ENCODE peak calls at places on chromosome 19, in five cellular contexts. One of them, this sample, is unnamed. For H3K27me3, the result is how much of the 10 kb centered on the place peaks cover.

GRCh38 chr19:38719761-38720558 is 24.3 kb downstream of the CAPN12 start:
- DNase-seq in body of pancreas: no peak
- DNase-seq in left ventricle myocardium inferior: no peak
- DNase-seq in uterus: no peak
- DNase-seq in HepG2: no peak
- DNase-seq in this sample: no peak

GRCh38 chr19:46985532-46986415 is 33.9 kb upstream of the NPAS1 start:
- DNase-seq in body of pancreas: no peak
- DNase-seq in left ventricle myocardium inferior: no peak
- DNase-seq in uterus: no peak
- DNase-seq in HepG2: peak
- DNase-seq in this sample: no peak

GRCh38 chr19:11448923-11449554 is 13.6 kb downstream of the PRKCSH start:
- DNase-seq in body of pancreas: no peak
- DNase-seq in left ventricle myocardium inferior: no peak
- DNase-seq in uterus: no peak
- DNase-seq in HepG2: no peak
- DNase-seq in this sample: no peak

GRCh38 chr19:6363429-6363828 is 2.1 kb downstream of the CLPP start:
- DNase-seq in body of pancreas: no peak
- DNase-seq in left ventricle myocardium inferior: no peak
- DNase-seq in uterus: no peak
- DNase-seq in HepG2: no peak
- DNase-seq in this sample: no peak

GRCh38 chr19:20662421-20663105 is 1.2 kb upstream of the ZNF626 start:
- DNase-seq in body of pancreas: no peak
- DNase-seq in left ventricle myocardium inferior: no peak
- DNase-seq in uterus: no peak
- DNase-seq in HepG2: no peak
- DNase-seq in this sample: no peak

GRCh38 chr19:52585604-52586003 is 15.5 kb downstream of the ZNF701 start:
- DNase-seq in body of pancreas: no peak
- DNase-seq in left ventricle myocardium inferior: no peak
- DNase-seq in uterus: no peak
- DNase-seq in HepG2: no peak
- DNase-seq in this sample: no peak

GRCh38 chr19:41774515-41774980 is 19.2 kb downstream of the CEACAM6 start:
- DNase-seq in body of pancreas: peak
- DNase-seq in left ventricle myocardium inferior: no peak
- DNase-seq in uterus: no peak
- DNase-seq in HepG2: no peak
- DNase-seq in this sample: peak

GRCh38 chr19:10289836-10290438 is at the start of gene ICAM5:
- DNase-seq in body of pancreas: no peak
- DNase-seq in left ventricle myocardium inferior: no peak
- DNase-seq in uterus: no peak
- DNase-seq in HepG2: no peak
- DNase-seq in this sample: peak

GRCh38 chr19:18097217-18097992 is at the start of gene MAST3:
- DNase-seq in body of pancreas: peak
- DNase-seq in left ventricle myocardium inferior: peak
- DNase-seq in uterus: peak
- DNase-seq in HepG2: peak
- DNase-seq in this sample: peak

GRCh38 chr19:36986601-36987000 is 70.5 kb downstream of the ZNF568 start:
- DNase-seq in body of pancreas: no peak
- DNase-seq in left ventricle myocardium inferior: no peak
- DNase-seq in uterus: no peak
- DNase-seq in HepG2: no peak
- DNase-seq in this sample: no peak

GRCh38 chr19:40411125-40411842 is 1.9 kb downstream of the PRX start:
- DNase-seq in body of pancreas: no peak
- DNase-seq in left ventricle myocardium inferior: peak
- DNase-seq in uterus: no peak
- DNase-seq in HepG2: no peak
- DNase-seq in this sample: no peak

GRCh38 chr19:43525836-43526771 is 897 bp downstream of the ETHE1 start:
- DNase-seq in body of pancreas: peak
- DNase-seq in left ventricle myocardium inferior: peak
- DNase-seq in uterus: peak
- DNase-seq in HepG2: no peak
- DNase-seq in this sample: no peak

GRCh38 chr19:11279505-11280236 is 16.3 kb upstream of the TSPAN16 start:
- DNase-seq in body of pancreas: no peak
- DNase-seq in left ventricle myocardium inferior: no peak
- DNase-seq in uterus: no peak
- DNase-seq in HepG2: no peak
- DNase-seq in this sample: no peak

GRCh38 chr19:49689133-49690072 is at the start of gene ADM5:
- DNase-seq in body of pancreas: peak
- DNase-seq in left ventricle myocardium inferior: peak
- DNase-seq in uterus: no peak
- DNase-seq in HepG2: no peak
- DNase-seq in this sample: peak

GRCh38 chr19:1270854-1271527 is 1.9 kb downstream of the CIRBP start:
- DNase-seq in body of pancreas: peak
- DNase-seq in left ventricle myocardium inferior: no peak
- DNase-seq in uterus: no peak
- DNase-seq in HepG2: no peak
- DNase-seq in this sample: no peak
- H3K4me3 ChIP-seq in body of pancreas: no peak
- H3K4me3 ChIP-seq in left ventricle myocardium inferior: peak
- H3K4me3 ChIP-seq in uterus: peak
- H3K4me3 ChIP-seq in HepG2: no peak
- H3K4me3 ChIP-seq in this sample: no peak

GRCh38 chr19:13027031-13027430 is 31.8 kb downstream of the NFIX start:
- DNase-seq in body of pancreas: no peak
- DNase-seq in left ventricle myocardium inferior: no peak
- DNase-seq in uterus: no peak
- DNase-seq in HepG2: no peak
- DNase-seq in this sample: no peak

GRCh38 chr19:13024958-13025653 is 29.8 kb downstream of the NFIX start:
- DNase-seq in body of pancreas: no peak
- DNase-seq in left ventricle myocardium inferior: no peak
- DNase-seq in uterus: no peak
- DNase-seq in HepG2: no peak
- DNase-seq in this sample: no peak

GRCh38 chr19:13025819-13026477 is 30.7 kb downstream of the NFIX start:
- DNase-seq in body of pancreas: no peak
- DNase-seq in left ventricle myocardium inferior: no peak
- DNase-seq in uterus: no peak
- DNase-seq in HepG2: no peak
- DNase-seq in this sample: no peak

GRCh38 chr19:13027557-13027956 is 32.3 kb downstream of the NFIX start:
- DNase-seq in body of pancreas: no peak
- DNase-seq in left ventricle myocardium inferior: no peak
- DNase-seq in uterus: no peak
- DNase-seq in HepG2: no peak
- DNase-seq in this sample: no peak

GRCh38 chr19:13026478-13026999 is 31.3 kb downstream of the NFIX start:
- DNase-seq in body of pancreas: peak
- DNase-seq in left ventricle myocardium inferior: no peak
- DNase-seq in uterus: no peak
- DNase-seq in HepG2: peak
- DNase-seq in this sample: peak
- H3K27me3 ChIP-seq in body of pancreas: under half
- H3K27me3 ChIP-seq in left ventricle myocardium inferior: under half
- H3K27me3 ChIP-seq in uterus: under half
- H3K27me3 ChIP-seq in HepG2: under half
- H3K27me3 ChIP-seq in this sample: under half

DNA sequence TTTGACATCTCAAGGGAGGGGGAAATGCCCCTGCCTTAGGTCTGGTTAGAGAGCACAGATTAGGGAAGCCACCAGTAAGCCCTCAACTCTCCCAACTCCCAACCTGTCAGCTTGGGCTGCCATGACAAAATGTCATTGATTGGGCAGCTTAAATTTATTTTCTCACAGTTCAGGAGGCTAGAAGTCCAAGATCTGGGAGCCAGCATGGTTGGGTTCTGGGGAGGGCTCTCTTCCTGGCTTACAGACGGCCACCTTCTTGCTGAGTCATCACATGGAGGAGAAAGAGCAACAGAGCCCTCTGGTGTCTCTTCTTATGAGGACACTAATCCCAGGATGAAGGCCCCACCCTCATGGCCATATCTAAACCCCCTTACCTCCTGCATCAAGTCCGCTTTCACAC is 24.2 kb downstream of the C19orf12 start:
- DNase-seq in body of pancreas: no peak
- DNase-seq in left ventricle myocardium inferior: no peak
- DNase-seq in uterus: no peak
- DNase-seq in HepG2: peak
- DNase-seq in this sample: peak
- TF ChIP-seq CTCF in body of pancreas: no peak
- TF ChIP-seq CTCF in left ventricle myocardium inferior: peak
- TF ChIP-seq CTCF in uterus: no peak
- TF ChIP-seq CTCF in HepG2: peak
- TF ChIP-seq CTCF in this sample: peak

DNA sequence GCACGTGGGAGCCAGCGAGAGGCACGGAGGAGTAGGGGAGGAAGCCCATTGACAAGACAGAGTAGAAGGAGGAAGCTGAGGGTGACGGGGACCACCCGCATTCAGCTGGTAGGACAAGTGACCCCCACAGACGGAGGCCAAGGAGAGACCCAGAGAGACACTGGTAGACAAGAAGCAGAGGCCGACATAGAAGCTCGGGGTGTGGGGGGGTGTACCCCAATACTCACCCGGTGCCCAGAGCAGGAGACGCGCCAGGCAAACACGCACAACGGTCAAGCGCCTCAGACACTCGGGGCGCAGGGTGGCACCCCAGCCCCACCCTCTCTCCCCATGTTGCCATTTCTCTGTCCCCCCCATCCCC is 23.6 kb downstream of the SHANK1 start:
- DNase-seq in body of pancreas: no peak
- DNase-seq in left ventricle myocardium inferior: no peak
- DNase-seq in uterus: no peak
- DNase-seq in HepG2: no peak
- DNase-seq in this sample: no peak
- H3K4me3 ChIP-seq in body of pancreas: no peak
- H3K4me3 ChIP-seq in left ventricle myocardium inferior: no peak
- H3K4me3 ChIP-seq in uterus: no peak
- H3K4me3 ChIP-seq in HepG2: no peak
- H3K4me3 ChIP-seq in this sample: no peak

GRCh38 chr19:13212759-13213330 is 62.6 kb downstream of the IER2 start:
- DNase-seq in body of pancreas: peak
- DNase-seq in left ventricle myocardium inferior: peak
- DNase-seq in uterus: no peak
- DNase-seq in HepG2: peak
- DNase-seq in this sample: peak
- H3K27me3 ChIP-seq in body of pancreas: under half
- H3K27me3 ChIP-seq in left ventricle myocardium inferior: under half
- H3K27me3 ChIP-seq in uterus: under half
- H3K27me3 ChIP-seq in HepG2: under half
- H3K27me3 ChIP-seq in this sample: under half

GRCh38 chr19:45585158-45585577 is 566 bp upstream of the OPA3 start:
- DNase-seq in body of pancreas: no peak
- DNase-seq in left ventricle myocardium inferior: no peak
- DNase-seq in uterus: no peak
- DNase-seq in HepG2: no peak
- DNase-seq in this sample: no peak

GRCh38 chr19:45587873-45588272 is 3.3 kb upstream of the OPA3 start:
- DNase-seq in body of pancreas: no peak
- DNase-seq in left ventricle myocardium inferior: no peak
- DNase-seq in uterus: no peak
- DNase-seq in HepG2: peak
- DNase-seq in this sample: no peak

GRCh38 chr19:45581576-45581975 is 3.0 kb downstream of the OPA3 start:
- DNase-seq in body of pancreas: no peak
- DNase-seq in left ventricle myocardium inferior: no peak
- DNase-seq in uterus: no peak
- DNase-seq in HepG2: no peak
- DNase-seq in this sample: no peak

GRCh38 chr19:45589768-45590167 is 5.2 kb upstream of the OPA3 start:
- DNase-seq in body of pancreas: no peak
- DNase-seq in left ventricle myocardium inferior: no peak
- DNase-seq in uterus: no peak
- DNase-seq in HepG2: no peak
- DNase-seq in this sample: no peak

DNA sequence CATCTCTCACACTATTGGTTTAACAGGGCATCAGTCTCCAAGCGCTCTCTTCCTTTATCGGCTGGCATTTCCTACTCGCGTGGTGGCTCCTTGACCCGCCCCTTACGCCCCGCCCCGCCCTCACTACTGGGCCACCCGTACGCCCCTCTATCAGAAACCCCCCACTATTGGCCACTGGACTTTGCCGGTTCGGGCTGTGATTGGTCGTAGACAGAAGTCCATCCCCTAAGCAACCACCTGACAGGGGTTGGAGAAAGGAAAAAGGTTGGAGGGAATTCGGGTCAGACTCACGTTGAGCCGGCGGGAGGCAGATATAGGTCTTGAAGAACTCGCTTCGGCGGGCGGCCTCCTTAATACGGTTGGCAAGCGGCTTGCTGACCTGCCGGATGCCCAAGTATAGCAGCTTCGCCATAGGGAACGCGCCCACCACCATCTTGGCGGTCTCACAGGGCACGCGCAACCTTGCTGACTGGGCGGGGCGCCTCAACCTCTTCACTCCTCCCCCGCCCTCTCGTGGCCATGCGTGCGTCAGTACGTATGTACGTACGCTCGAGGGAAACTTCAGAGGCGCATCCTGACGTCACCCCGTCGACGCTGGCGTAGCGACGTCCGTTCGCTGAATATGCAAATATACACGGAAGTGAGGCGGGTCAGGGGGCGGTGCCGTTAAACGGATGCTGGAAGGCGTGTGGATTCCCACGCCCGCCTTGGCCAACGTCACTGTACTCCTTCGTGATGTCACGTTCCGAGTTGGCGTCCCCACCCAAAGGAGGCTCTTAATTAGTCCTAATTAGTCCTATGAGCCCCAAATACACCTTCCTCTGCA is at the start of gene OPA3:
- DNase-seq in body of pancreas: peak
- DNase-seq in left ventricle myocardium inferior: peak
- DNase-seq in uterus: peak
- DNase-seq in HepG2: peak
- DNase-seq in this sample: peak
- TF ChIP-seq CTCF in body of pancreas: no peak
- TF ChIP-seq CTCF in left ventricle myocardium inferior: no peak
- TF ChIP-seq CTCF in uterus: no peak
- TF ChIP-seq CTCF in HepG2: peak
- TF ChIP-seq CTCF in this sample: no peak

This sample was measured in bronchial epithelial cell.